ENCODE peak calls at places on chromosome 20, in four cellular contexts. One of them, this sample, is unnamed.

GRCh38 chr20:46539113-46539512 is 11.3 kb downstream of the OCSTAMP start:
- DNase-seq in progenitor cell of endocrine pancreas: no peak
- DNase-seq in CD4-positive, alpha-beta T cell: no peak
- DNase-seq in GM23338: peak; percentile 78
- DNase-seq in this sample: no peak

GRCh38 chr20:47863531-47863930 is 78.2 kb upstream of the SULF2 start:
- DNase-seq in GM23338: no peak
- DNase-seq in progenitor cell of endocrine pancreas: no peak
- DNase-seq in CD4-positive, alpha-beta T cell: no peak
- DNase-seq in this sample: no peak

GRCh38 chr20:7406671-7407070 is 533.6 kb downstream of the HAO1 start:
- DNase-seq in CD4-positive, alpha-beta T cell: no peak
- DNase-seq in progenitor cell of endocrine pancreas: no peak
- DNase-seq in GM23338: no peak
- DNase-seq in this sample: no peak

GRCh38 chr20:21520702-21521595 is 7.1 kb upstream of the NKX2-2 start:
- DNase-seq in GM23338: peak; percentile 84
- DNase-seq in CD4-positive, alpha-beta T cell: no peak
- DNase-seq in progenitor cell of endocrine pancreas: no peak
- DNase-seq in this sample: no peak

GRCh38 chr20:20413801-20414200 is 45.9 kb downstream of the INSM1 start:
- DNase-seq in CD4-positive, alpha-beta T cell: no peak
- DNase-seq in GM23338: no peak
- DNase-seq in progenitor cell of endocrine pancreas: no peak
- DNase-seq in this sample: peak; percentile 47

GRCh38 chr20:45087115-45087785 is 13.7 kb downstream of the KCNS1 start:
- DNase-seq in progenitor cell of endocrine pancreas: no peak
- DNase-seq in CD4-positive, alpha-beta T cell: no peak
- DNase-seq in GM23338: no peak
- DNase-seq in this sample: no peak

GRCh38 chr20:56440346-56441007 is 27.9 kb upstream of the RTF2 start:
- DNase-seq in GM23338: no peak
- DNase-seq in progenitor cell of endocrine pancreas: no peak
- DNase-seq in CD4-positive, alpha-beta T cell: peak; percentile 41
- DNase-seq in this sample: no peak

GRCh38 chr20:46158476-46158987 is 40.4 kb downstream of the CD40 start:
- DNase-seq in progenitor cell of endocrine pancreas: no peak
- DNase-seq in GM23338: no peak
- DNase-seq in CD4-positive, alpha-beta T cell: no peak
- DNase-seq in this sample: no peak

GRCh38 chr20:41615671-41616070 is 2.5 kb downstream of the CHD6 start:
- DNase-seq in progenitor cell of endocrine pancreas: no peak
- DNase-seq in CD4-positive, alpha-beta T cell: no peak
- DNase-seq in GM23338: no peak
- DNase-seq in this sample: no peak

GRCh38 chr20:12827796-12828406 is 180.9 kb upstream of the SPTLC3 start:
- DNase-seq in progenitor cell of endocrine pancreas: no peak
- DNase-seq in GM23338: peak; percentile 22
- DNase-seq in CD4-positive, alpha-beta T cell: no peak
- DNase-seq in this sample: no peak

GRCh38 chr20:760751-761417 is 7.4 kb downstream of the SLC52A3 start:
- DNase-seq in CD4-positive, alpha-beta T cell: no peak
- DNase-seq in progenitor cell of endocrine pancreas: peak; percentile 68
- DNase-seq in GM23338: peak; percentile 79
- DNase-seq in this sample: peak; percentile 78

DNA sequence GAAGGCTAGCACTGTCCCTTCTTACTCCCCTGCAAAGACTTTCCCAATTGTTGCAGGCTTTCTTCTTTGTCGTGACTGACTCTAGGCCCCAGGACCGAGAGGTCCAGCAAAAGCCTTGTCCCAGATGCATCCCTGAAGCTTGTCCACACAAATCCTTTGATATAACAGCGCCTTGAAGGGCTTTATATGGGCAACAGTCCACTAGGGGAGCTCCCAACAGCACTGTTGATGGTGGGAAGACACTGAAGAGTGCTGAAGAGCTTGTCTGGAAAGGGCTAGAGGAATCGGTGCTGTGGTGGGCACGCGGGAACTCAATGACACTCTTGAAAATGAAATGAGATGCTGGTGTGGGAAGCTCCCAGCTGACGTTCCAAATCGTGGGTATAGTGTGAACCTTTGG is 316.1 kb upstream of the CDH4 start:
- DNase-seq in GM23338: peak; percentile 4
- DNase-seq in progenitor cell of endocrine pancreas: no peak
- DNase-seq in CD4-positive, alpha-beta T cell: no peak
- DNase-seq in this sample: no peak
- TF ChIP-seq CTCF in GM23338: peak; percentile 4
- TF ChIP-seq CTCF in progenitor cell of endocrine pancreas: peak; percentile 27
- TF ChIP-seq CTCF in CD4-positive, alpha-beta T cell: no peak
- TF ChIP-seq CTCF in this sample: no peak

GRCh38 chr20:51022803-51023616 is at the start of gene KCNG1:
- DNase-seq in CD4-positive, alpha-beta T cell: no peak
- DNase-seq in progenitor cell of endocrine pancreas: peak; percentile 75
- DNase-seq in GM23338: peak; percentile 92
- DNase-seq in this sample: peak; percentile 92
- TF ChIP-seq CTCF in CD4-positive, alpha-beta T cell: no peak
- TF ChIP-seq CTCF in progenitor cell of endocrine pancreas: peak; percentile 25
- TF ChIP-seq CTCF in GM23338: no peak
- TF ChIP-seq CTCF in this sample: no peak

DNA sequence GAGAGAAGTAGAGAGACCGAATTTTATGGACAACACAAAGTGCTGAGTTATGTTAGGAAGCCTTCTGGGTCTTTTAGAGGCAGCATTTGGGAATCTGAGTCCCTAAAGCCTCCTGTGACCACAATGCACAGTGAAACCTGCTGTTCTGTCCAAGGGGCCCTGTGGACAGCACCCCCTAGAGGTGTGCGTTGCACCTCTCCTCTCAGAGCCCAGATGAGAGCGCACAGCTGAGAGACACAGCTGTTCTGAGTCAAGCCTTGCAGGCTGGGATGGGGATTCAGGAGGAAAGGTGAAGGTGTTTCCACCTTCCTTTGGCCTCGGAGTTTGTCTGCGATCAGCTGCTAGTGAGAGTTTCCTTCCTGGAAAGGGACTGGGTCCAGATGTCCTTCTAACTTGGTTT is 13.0 kb downstream of the PCK1 start:
- DNase-seq in GM23338: peak; percentile 50
- DNase-seq in CD4-positive, alpha-beta T cell: no peak
- DNase-seq in progenitor cell of endocrine pancreas: no peak
- DNase-seq in this sample: no peak
- TF ChIP-seq CTCF in GM23338: peak; percentile 75
- TF ChIP-seq CTCF in CD4-positive, alpha-beta T cell: no peak
- TF ChIP-seq CTCF in progenitor cell of endocrine pancreas: peak; percentile 50
- TF ChIP-seq CTCF in this sample: peak; percentile 31

GRCh38 chr20:10433623-10434466 is at the start of gene MKKS:
- DNase-seq in CD4-positive, alpha-beta T cell: peak; percentile 82
- DNase-seq in GM23338: peak; percentile 90
- DNase-seq in progenitor cell of endocrine pancreas: peak; percentile 81
- DNase-seq in this sample: peak; percentile 91
- TF ChIP-seq CTCF in CD4-positive, alpha-beta T cell: no peak
- TF ChIP-seq CTCF in GM23338: no peak
- TF ChIP-seq CTCF in progenitor cell of endocrine pancreas: no peak
- TF ChIP-seq CTCF in this sample: no peak

DNA sequence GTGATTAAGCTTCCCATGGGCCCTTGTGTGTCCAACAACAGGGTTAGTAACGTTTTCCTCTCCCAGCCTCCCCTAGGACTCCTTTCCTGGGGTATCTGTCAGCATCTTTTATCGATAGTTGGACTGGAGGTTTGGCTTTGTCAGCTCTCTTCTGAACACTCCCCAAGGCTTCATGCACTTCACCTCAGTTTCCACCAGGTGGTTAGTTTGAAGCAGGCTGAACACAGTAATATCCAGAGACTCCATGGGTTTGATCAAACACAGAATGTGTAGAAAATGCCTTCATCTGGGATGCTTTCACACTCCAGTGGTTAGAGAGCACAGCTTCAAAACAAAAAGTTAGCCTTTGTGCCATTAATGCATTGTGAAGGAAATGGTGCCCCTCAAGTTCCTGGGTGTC is 139.1 kb downstream of the SLC24A3 start:
- DNase-seq in progenitor cell of endocrine pancreas: no peak
- DNase-seq in GM23338: peak; percentile 9
- DNase-seq in CD4-positive, alpha-beta T cell: no peak
- DNase-seq in this sample: no peak
- TF ChIP-seq CTCF in progenitor cell of endocrine pancreas: peak; percentile 26
- TF ChIP-seq CTCF in GM23338: no peak
- TF ChIP-seq CTCF in CD4-positive, alpha-beta T cell: no peak
- TF ChIP-seq CTCF in this sample: peak; percentile 13

DNA sequence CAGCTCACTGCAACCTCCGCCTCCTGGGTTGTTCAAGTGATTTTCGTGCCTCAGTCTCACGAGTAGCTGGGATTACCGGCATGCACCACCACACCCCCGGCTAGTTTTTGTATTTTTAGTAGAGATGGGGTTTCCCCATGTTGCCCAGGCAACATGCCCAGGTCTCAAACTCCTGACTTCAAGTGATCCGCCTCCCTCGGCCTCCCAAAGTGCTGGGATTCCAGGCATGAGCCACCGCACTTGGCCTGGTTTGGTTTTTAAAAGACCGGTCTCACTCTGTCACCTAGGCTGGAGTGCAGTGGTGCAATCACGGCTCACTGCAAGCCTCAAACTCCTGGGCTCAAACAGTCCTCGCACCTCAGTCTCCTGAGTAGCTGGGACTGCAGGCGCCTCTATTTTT is 40.1 kb downstream of the VSTM2L start:
- DNase-seq in progenitor cell of endocrine pancreas: no peak
- DNase-seq in CD4-positive, alpha-beta T cell: no peak
- DNase-seq in GM23338: no peak
- DNase-seq in this sample: no peak
- TF ChIP-seq CTCF in progenitor cell of endocrine pancreas: no peak
- TF ChIP-seq CTCF in CD4-positive, alpha-beta T cell: no peak
- TF ChIP-seq CTCF in GM23338: no peak
- TF ChIP-seq CTCF in this sample: no peak

DNA sequence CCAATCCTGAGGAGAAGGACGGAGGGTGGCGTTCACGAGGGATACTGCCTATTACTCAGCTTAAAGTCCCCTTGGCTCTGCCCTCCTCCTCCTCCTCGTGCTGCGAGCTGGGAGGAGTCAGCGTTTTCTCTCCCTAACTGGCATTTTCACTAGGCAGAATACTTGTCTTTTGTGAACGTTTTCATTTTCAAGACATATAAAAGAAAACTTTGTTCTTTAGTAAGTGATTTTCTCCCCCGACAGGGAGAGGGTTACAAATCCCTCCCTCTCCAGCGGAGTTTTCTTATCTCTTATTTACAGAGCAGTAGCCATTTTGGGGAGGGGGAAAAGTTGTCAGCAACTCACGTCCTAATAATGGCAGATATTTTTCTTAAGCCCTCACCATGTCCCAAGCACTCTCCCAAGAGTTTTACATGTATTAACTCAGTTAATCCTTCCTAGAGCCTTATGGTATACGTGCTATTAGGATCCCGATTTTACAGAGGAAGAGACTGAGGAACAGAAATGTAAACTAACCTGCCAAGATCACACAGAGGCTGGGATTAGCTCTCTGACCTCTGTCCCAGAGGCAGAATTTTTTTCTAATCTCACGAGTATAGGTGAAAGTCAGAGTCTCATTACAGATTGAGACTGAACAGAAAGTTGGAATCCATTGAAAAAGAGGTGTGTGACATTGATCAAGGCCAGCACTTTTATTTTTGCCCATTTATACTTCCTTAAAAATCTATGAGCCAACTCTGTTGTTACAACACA is 30.0 kb upstream of the ZNF217 start:
- DNase-seq in GM23338: peak; percentile 74
- DNase-seq in progenitor cell of endocrine pancreas: no peak
- DNase-seq in CD4-positive, alpha-beta T cell: no peak
- DNase-seq in this sample: peak; percentile 36
- TF ChIP-seq CTCF in GM23338: no peak
- TF ChIP-seq CTCF in progenitor cell of endocrine pancreas: no peak
- TF ChIP-seq CTCF in CD4-positive, alpha-beta T cell: no peak
- TF ChIP-seq CTCF in this sample: no peak